ENCODE peak calls at places on chromosome 3, in ten cellular contexts. N, E, C, M, K, Y, T, U, L and S are unnamed samples.

GRCh38 chr3:112020653-112021052 is 13.9 kb upstream of the TMPRSS7 start:
- DNase-seq in T (no peak), N (no peak), M (no peak), K (no peak), U (no peak), E (no peak), L (no peak), Y (no peak), C (no peak), S (no peak)

GRCh38 chr3:120348065-120348980 is 831 bp downstream of the LRRC58 start:
- DNase-seq in M (no peak), Y (no peak), N (no peak), E (no peak), C (peak; percentile 70), L (peak; percentile 39), U (peak; percentile 27), T (peak; percentile 51), K (no peak), S (no peak)

GRCh38 chr3:30232142-30232541 is 374.3 kb upstream of the TGFBR2 start:
- DNase-seq in U (no peak), Y (no peak), M (no peak), L (no peak), T (no peak), C (no peak), K (peak; percentile 28), E (no peak), N (no peak), S (no peak)

GRCh38 chr3:44883999-44884431 is 9.6 kb downstream of the TGM4 start:
- DNase-seq in L (no peak), N (no peak), Y (no peak), K (no peak), T (peak; percentile 38), E (no peak), U (peak; percentile 63), C (no peak), M (no peak), S (no peak)

GRCh38 chr3:172561894-172562664 is 38.8 kb upstream of the TNFSF10 start:
- DNase-seq in M (peak; percentile 43), K (no peak), N (no peak), U (no peak), Y (no peak), T (no peak), L (no peak), E (no peak), C (no peak), S (no peak)

GRCh38 chr3:54374214-54374855 is 252.0 kb downstream of the CACNA2D3 start:
- DNase-seq in M (peak; percentile 44), T (peak; percentile 5), K (no peak), L (no peak), U (no peak), E (no peak), Y (no peak), C (no peak), N (peak; percentile 47), S (no peak)

GRCh38 chr3:20515834-20516233 is 329.8 kb upstream of the SGO1 start:
- DNase-seq in E (no peak), M (no peak), Y (no peak), L (no peak), N (no peak), U (no peak), T (no peak), C (no peak), K (no peak), S (no peak)

GRCh38 chr3:156605686-156606605 is 51.0 kb upstream of the SSR3 start:
- DNase-seq in T (no peak), L (no peak), U (peak; percentile 86), Y (no peak), E (no peak), M (peak; percentile 34), C (no peak), N (peak; percentile 37), K (peak; percentile 50), S (peak; percentile 9)

GRCh38 chr3:142964150-142964498 is 650 bp upstream of the PAQR9 start:
- DNase-seq in L (no peak), M (no peak), K (peak; percentile 27), N (no peak), E (no peak), U (no peak), C (no peak), Y (no peak), T (no peak), S (no peak)

GRCh38 chr3:102122527-102122926 is 273.2 kb downstream of the NFKBIZ start:
- DNase-seq in E (no peak), L (no peak), T (no peak), M (no peak), U (no peak), Y (no peak), C (no peak), N (no peak), K (no peak), S (no peak)

GRCh38 chr3:89740881-89741177 is 633.4 kb downstream of the EPHA3 start:
- DNase-seq in K (no peak), T (no peak), Y (no peak), C (no peak), N (no peak), E (no peak), M (no peak), L (no peak), U (no peak), S (no peak)

GRCh38 chr3:15797600-15798303 is at the start of gene ANKRD28:
- DNase-seq in T (peak; percentile 45), Y (no peak), N (peak; percentile 4), L (no peak), C (no peak), K (no peak), E (no peak), M (no peak), U (peak; percentile 37), S (peak; percentile 72)